ENCODE peak calls at places on chromosomes 16 and 17, in five cellular contexts. One of them, this sample, is unnamed. For H3K36me3, the result is how much of the 10 kb centered on the place peaks cover.

GRCh38 chr16:30902070-30902972 is 5.9 kb downstream of the CTF1 start:
- DNase-seq in right lobe of liver: peak
- DNase-seq in right atrium auricular region: no peak
- DNase-seq in body of pancreas: peak
- DNase-seq in upper lobe of right lung: peak
- DNase-seq in this sample: peak

GRCh38 chr17:40316571-40317344 is 7.8 kb downstream of the RARA start:
- DNase-seq in right lobe of liver: peak
- DNase-seq in right atrium auricular region: peak
- DNase-seq in body of pancreas: peak
- DNase-seq in upper lobe of right lung: peak
- DNase-seq in this sample: peak

GRCh38 chr17:29835438-29836351 is 94.3 kb downstream of the SSH2 start:
- DNase-seq in body of pancreas: no peak
- DNase-seq in right lobe of liver: no peak
- DNase-seq in right atrium auricular region: no peak
- DNase-seq in upper lobe of right lung: peak
- DNase-seq in this sample: peak

GRCh38 chr17:63716426-63716825 is 16.5 kb upstream of the LIMD2 start:
- DNase-seq in upper lobe of right lung: no peak
- DNase-seq in right atrium auricular region: no peak
- DNase-seq in right lobe of liver: no peak
- DNase-seq in body of pancreas: no peak
- DNase-seq in this sample: no peak

GRCh38 chr16:84056933-84057332 is 14.3 kb upstream of the SLC38A8 start:
- DNase-seq in upper lobe of right lung: no peak
- DNase-seq in right lobe of liver: no peak
- DNase-seq in body of pancreas: no peak
- DNase-seq in right atrium auricular region: no peak
- DNase-seq in this sample: no peak

GRCh38 chr16:53509906-53510703 is 7.1 kb upstream of the AKTIP start:
- DNase-seq in upper lobe of right lung: peak
- DNase-seq in body of pancreas: peak
- DNase-seq in right atrium auricular region: peak
- DNase-seq in right lobe of liver: peak
- DNase-seq in this sample: peak

GRCh38 chr17:19004601-19005441 is at the start of gene FAM83G:
- DNase-seq in right atrium auricular region: peak
- DNase-seq in right lobe of liver: peak
- DNase-seq in body of pancreas: peak
- DNase-seq in upper lobe of right lung: peak
- DNase-seq in this sample: peak

GRCh38 chr17:50945779-50946222 is 79.6 kb upstream of the TOB1 start:
- DNase-seq in right lobe of liver: no peak
- DNase-seq in upper lobe of right lung: no peak
- DNase-seq in body of pancreas: no peak
- DNase-seq in right atrium auricular region: no peak
- DNase-seq in this sample: no peak

GRCh38 chr17:5718751-5719150 is 134.4 kb upstream of the NLRP1 start:
- DNase-seq in right lobe of liver: no peak
- DNase-seq in right atrium auricular region: no peak
- DNase-seq in body of pancreas: no peak
- DNase-seq in upper lobe of right lung: no peak
- DNase-seq in this sample: no peak

GRCh38 chr17:5788266-5788900 is 204.1 kb upstream of the NLRP1 start:
- DNase-seq in right lobe of liver: no peak
- DNase-seq in body of pancreas: no peak
- DNase-seq in upper lobe of right lung: no peak
- DNase-seq in right atrium auricular region: no peak
- DNase-seq in this sample: no peak

GRCh38 chr17:82170412-82170961 is 42.2 kb downstream of the CCDC57 start:
- DNase-seq in right lobe of liver: no peak
- DNase-seq in body of pancreas: no peak
- DNase-seq in upper lobe of right lung: peak
- DNase-seq in right atrium auricular region: no peak
- DNase-seq in this sample: peak

GRCh38 chr16:14569213-14569612 is 60.8 kb downstream of the PARN start:
- DNase-seq in upper lobe of right lung: no peak
- DNase-seq in body of pancreas: no peak
- DNase-seq in right atrium auricular region: no peak
- DNase-seq in right lobe of liver: no peak
- DNase-seq in this sample: no peak

GRCh38 chr17:57524790-57525543 is 220.1 kb downstream of the CCDC182 start:
- DNase-seq in upper lobe of right lung: no peak
- DNase-seq in body of pancreas: no peak
- DNase-seq in right atrium auricular region: no peak
- DNase-seq in right lobe of liver: no peak
- DNase-seq in this sample: no peak

GRCh38 chr17:373616-374225 is 21.1 kb upstream of the RPH3AL start:
- DNase-seq in right atrium auricular region: no peak
- DNase-seq in right lobe of liver: no peak
- DNase-seq in upper lobe of right lung: peak
- DNase-seq in body of pancreas: no peak
- DNase-seq in this sample: no peak

GRCh38 chr16:57807968-57808528 is 5.8 kb upstream of the KIFC3 start:
- DNase-seq in body of pancreas: peak
- DNase-seq in right atrium auricular region: peak
- DNase-seq in upper lobe of right lung: peak
- DNase-seq in right lobe of liver: peak
- DNase-seq in this sample: peak

GRCh38 chr17:67514998-67515397 is 137.9 kb downstream of the PITPNC1 start:
- DNase-seq in right atrium auricular region: no peak
- DNase-seq in right lobe of liver: no peak
- DNase-seq in upper lobe of right lung: no peak
- DNase-seq in body of pancreas: peak
- DNase-seq in this sample: no peak

GRCh38 chr16:12703935-12704334 is 99.8 kb downstream of the CPPED1 start:
- DNase-seq in right lobe of liver: peak
- DNase-seq in body of pancreas: no peak
- DNase-seq in right atrium auricular region: no peak
- DNase-seq in upper lobe of right lung: no peak
- DNase-seq in this sample: no peak

GRCh38 chr16:14101415-14101814 is 30.3 kb downstream of the MRTFB start:
- DNase-seq in right atrium auricular region: no peak
- DNase-seq in body of pancreas: no peak
- DNase-seq in right lobe of liver: no peak
- DNase-seq in upper lobe of right lung: no peak
- DNase-seq in this sample: no peak

GRCh38 chr17:61825448-61826137 is 37.7 kb downstream of the BRIP1 start:
- DNase-seq in right atrium auricular region: no peak
- DNase-seq in body of pancreas: no peak
- DNase-seq in upper lobe of right lung: no peak
- DNase-seq in right lobe of liver: no peak
- DNase-seq in this sample: no peak

GRCh38 chr17:41655611-41656111 is 31.3 kb upstream of the KRT17 start:
- DNase-seq in upper lobe of right lung: peak
- DNase-seq in body of pancreas: peak
- DNase-seq in right atrium auricular region: no peak
- DNase-seq in right lobe of liver: no peak
- DNase-seq in this sample: peak

GRCh38 chr16:89364603-89365002 is 125.8 kb downstream of the ANKRD11 start:
- DNase-seq in right lobe of liver: peak
- DNase-seq in right atrium auricular region: no peak
- DNase-seq in upper lobe of right lung: peak
- DNase-seq in body of pancreas: peak
- DNase-seq in this sample: no peak

GRCh38 chr16:81136331-81137011 is 40.3 kb upstream of the GCSH start:
- DNase-seq in right lobe of liver: no peak
- DNase-seq in right atrium auricular region: no peak
- DNase-seq in body of pancreas: no peak
- DNase-seq in upper lobe of right lung: no peak
- DNase-seq in this sample: no peak

GRCh38 chr16:23365602-23366240 is 63.6 kb downstream of the SCNN1B start:
- DNase-seq in right lobe of liver: no peak
- DNase-seq in body of pancreas: peak
- DNase-seq in right atrium auricular region: no peak
- DNase-seq in upper lobe of right lung: no peak
- DNase-seq in this sample: no peak

GRCh38 chr16:89002851-89003830 is 26.1 kb upstream of the CBFA2T3 start:
- DNase-seq in body of pancreas: no peak
- DNase-seq in upper lobe of right lung: no peak
- DNase-seq in right atrium auricular region: no peak
- DNase-seq in right lobe of liver: no peak
- DNase-seq in this sample: peak

GRCh38 chr16:8919934-8920465 is 37.8 kb downstream of the LITAFD start:
- DNase-seq in right lobe of liver: no peak
- DNase-seq in body of pancreas: no peak
- DNase-seq in upper lobe of right lung: no peak
- DNase-seq in right atrium auricular region: no peak
- DNase-seq in this sample: no peak

GRCh38 chr16:119835-120234 is 18.6 kb downstream of the NPRL3 start:
- DNase-seq in body of pancreas: no peak
- DNase-seq in right lobe of liver: no peak
- DNase-seq in right atrium auricular region: no peak
- DNase-seq in upper lobe of right lung: no peak
- DNase-seq in this sample: no peak

GRCh38 chr16:57537596-57538234 is 1.3 kb upstream of the CCDC102A start:
- DNase-seq in right lobe of liver: peak
- DNase-seq in right atrium auricular region: peak
- DNase-seq in body of pancreas: no peak
- DNase-seq in upper lobe of right lung: no peak
- DNase-seq in this sample: peak

DNA sequence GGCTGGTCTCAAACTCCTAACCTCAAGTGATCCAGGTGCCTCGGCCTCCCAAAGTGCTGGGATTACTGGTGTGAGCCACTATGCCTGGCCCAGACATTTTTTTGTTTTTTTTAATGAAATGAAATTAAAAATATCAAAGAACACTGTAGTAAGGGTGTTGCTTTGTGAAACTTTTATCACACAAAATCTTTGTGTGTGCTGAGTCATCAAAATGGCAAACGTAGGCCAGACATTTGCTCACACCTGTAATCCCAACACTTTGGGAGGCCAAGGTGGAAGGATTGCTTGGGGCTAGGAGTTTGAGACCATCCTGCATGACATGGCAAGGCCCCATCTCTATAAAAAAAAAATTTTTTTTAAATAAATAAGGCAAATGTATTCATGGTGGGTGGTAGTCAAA is 9.7 kb downstream of the NAT9 start:
- DNase-seq in body of pancreas: no peak
- DNase-seq in upper lobe of right lung: no peak
- DNase-seq in right atrium auricular region: no peak
- DNase-seq in right lobe of liver: no peak
- DNase-seq in this sample: no peak
- H3K36me3 ChIP-seq in body of pancreas: under half
- H3K36me3 ChIP-seq in upper lobe of right lung: under half
- H3K36me3 ChIP-seq in right atrium auricular region: under half
- H3K36me3 ChIP-seq in right lobe of liver: under half
- H3K36me3 ChIP-seq in this sample: under half

DNA sequence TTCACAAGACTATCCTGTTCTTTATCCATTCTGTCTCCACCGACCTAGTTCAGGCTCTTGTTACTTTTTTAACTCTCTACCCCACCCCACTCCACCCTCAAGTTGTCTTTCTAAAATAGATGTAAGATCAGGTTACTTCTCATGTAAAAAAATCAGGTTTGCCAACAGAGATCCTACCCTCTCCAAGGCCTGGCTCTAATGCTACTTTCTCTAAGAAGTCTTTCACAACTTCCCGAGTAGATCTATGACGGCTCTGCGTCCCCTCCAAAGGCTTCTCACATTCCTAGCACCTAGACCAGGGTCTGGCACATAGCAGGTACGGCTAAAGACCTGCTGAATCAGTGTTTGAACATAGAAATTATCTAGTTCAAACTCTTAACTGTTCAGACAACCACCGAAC is 14.1 kb upstream of the ITGAE start:
- DNase-seq in upper lobe of right lung: no peak
- DNase-seq in right atrium auricular region: no peak
- DNase-seq in right lobe of liver: no peak
- DNase-seq in body of pancreas: no peak
- DNase-seq in this sample: no peak
- H3K36me3 ChIP-seq in upper lobe of right lung: half or more
- H3K36me3 ChIP-seq in right atrium auricular region: half or more
- H3K36me3 ChIP-seq in right lobe of liver: under half
- H3K36me3 ChIP-seq in body of pancreas: under half
- H3K36me3 ChIP-seq in this sample: half or more

GRCh38 chr16:1763521-1764511 is 7.5 kb downstream of the NME3 start:
- DNase-seq in right lobe of liver: no peak
- DNase-seq in upper lobe of right lung: no peak
- DNase-seq in right atrium auricular region: no peak
- DNase-seq in body of pancreas: no peak
- DNase-seq in this sample: no peak
- H3K36me3 ChIP-seq in right lobe of liver: under half
- H3K36me3 ChIP-seq in upper lobe of right lung: half or more
- H3K36me3 ChIP-seq in right atrium auricular region: half or more
- H3K36me3 ChIP-seq in body of pancreas: under half
- H3K36me3 ChIP-seq in this sample: half or more

DNA sequence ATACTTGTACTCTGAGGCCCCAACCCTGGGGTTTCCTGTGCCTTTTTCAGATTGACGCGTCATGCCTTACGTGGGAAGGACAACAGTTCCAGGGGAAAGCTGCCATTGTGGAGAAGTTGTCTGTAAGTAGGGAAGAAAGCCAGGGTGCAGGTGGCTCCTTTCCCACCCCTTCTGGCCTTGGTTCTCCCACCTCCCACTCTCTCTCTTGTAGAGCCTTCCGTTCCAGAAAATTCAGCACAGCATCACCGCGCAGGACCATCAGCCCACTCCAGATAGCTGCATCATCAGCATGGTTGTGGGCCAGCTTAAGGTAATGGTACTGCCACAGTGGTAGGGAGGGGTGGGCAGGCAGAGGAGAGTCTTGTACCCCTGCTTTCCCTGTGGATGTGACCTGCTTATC is 4.6 kb upstream of the EDC4 start:
- DNase-seq in right lobe of liver: no peak
- DNase-seq in right atrium auricular region: no peak
- DNase-seq in body of pancreas: peak
- DNase-seq in upper lobe of right lung: no peak
- DNase-seq in this sample: no peak
- H3K36me3 ChIP-seq in right lobe of liver: under half
- H3K36me3 ChIP-seq in right atrium auricular region: half or more
- H3K36me3 ChIP-seq in body of pancreas: under half
- H3K36me3 ChIP-seq in upper lobe of right lung: half or more
- H3K36me3 ChIP-seq in this sample: half or more

DNA sequence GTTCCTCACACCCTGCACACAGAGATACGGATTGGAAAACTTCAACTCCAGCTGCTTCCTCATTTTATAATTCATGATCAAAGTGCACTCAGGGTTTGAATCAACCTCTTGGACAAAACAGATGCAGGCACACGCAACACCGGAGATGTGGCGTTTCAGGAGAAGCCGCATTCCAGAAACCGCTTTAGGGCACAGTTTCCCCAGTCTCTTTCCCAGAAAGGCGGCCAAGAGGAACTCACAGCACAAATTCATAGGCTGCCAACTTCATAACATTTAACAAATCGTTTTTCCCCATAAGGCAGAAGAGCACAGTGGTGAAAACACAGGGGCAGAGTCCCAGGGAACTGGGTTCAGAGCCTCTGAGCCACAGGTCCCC is 8.4 kb downstream of the MTHFSD start:
- DNase-seq in upper lobe of right lung: no peak
- DNase-seq in right lobe of liver: no peak
- DNase-seq in right atrium auricular region: no peak
- DNase-seq in body of pancreas: no peak
- DNase-seq in this sample: no peak
- H3K36me3 ChIP-seq in upper lobe of right lung: under half
- H3K36me3 ChIP-seq in right lobe of liver: under half
- H3K36me3 ChIP-seq in right atrium auricular region: under half
- H3K36me3 ChIP-seq in body of pancreas: under half
- H3K36me3 ChIP-seq in this sample: half or more

GRCh38 chr17:78416311-78416711 is 37.9 kb downstream of the PGS1 start:
- DNase-seq in right atrium auricular region: no peak
- DNase-seq in upper lobe of right lung: no peak
- DNase-seq in right lobe of liver: no peak
- DNase-seq in body of pancreas: no peak
- DNase-seq in this sample: no peak
- H3K36me3 ChIP-seq in right atrium auricular region: under half
- H3K36me3 ChIP-seq in upper lobe of right lung: under half
- H3K36me3 ChIP-seq in right lobe of liver: under half
- H3K36me3 ChIP-seq in body of pancreas: under half
- H3K36me3 ChIP-seq in this sample: under half